ENCODE peak calls at places on chromosomes 3 and 15, in ten cellular contexts. G is foreskin keratinocyte; O is substantia nigra; P is cardiac muscle cell; F is A549; A is kidney tubule cell; R is lower lobe of right lung; C is effector memory CD8-positive, alpha-beta T cell; E is GM03348; M is cerebellar cortex. J is an unnamed sample.

GRCh38 chr3:195012100-195012499 is 258.9 kb downstream of the XXYLT1 start:
- DNase-seq in G (no peak), O (no peak), P (no peak), F (no peak), A (no peak), R (no peak), C (no peak), E (no peak), M (no peak), J (no peak)

GRCh38 chr15:94075349-94075748 is 156.0 kb upstream of the MCTP2 start:
- DNase-seq in G (no peak), O (no peak), P (no peak), F (no peak), A (no peak), R (no peak), C (no peak), E (no peak), M (no peak), J (peak; percentile 92)

GRCh38 chr3:58048301-58048700 is 40.1 kb downstream of the FLNB start:
- DNase-seq in G (no peak), O (no peak), P (no peak), F (no peak), A (peak; percentile 80), R (no peak), C (no peak), E (no peak), M (no peak), J (peak; percentile 62)

GRCh38 chr15:58530056-58530590 is 98.3 kb downstream of the LIPC start:
- DNase-seq in G (no peak), O (no peak), P (no peak), F (no peak), A (no peak), R (no peak), C (no peak), E (no peak), M (no peak), J (no peak)

GRCh38 chr3:149898771-149899170 is 71.9 kb downstream of the PFN2 start:
- DNase-seq in G (no peak), O (no peak), P (peak; percentile 24), F (no peak), A (peak; percentile 37), R (no peak), C (no peak), E (peak; percentile 13), M (no peak), J (no peak)

GRCh38 chr3:17865626-17866025 is 123.2 kb upstream of the TBC1D5 start:
- DNase-seq in G (no peak), O (no peak), P (no peak), F (no peak), A (peak; percentile 42), R (no peak), C (no peak), E (no peak), M (no peak), J (no peak)

GRCh38 chr3:161925749-161926360 is 429.2 kb downstream of the OTOL1 start:
- DNase-seq in G (no peak), O (no peak), P (no peak), F (no peak), A (no peak), R (no peak), C (no peak), E (no peak), M (no peak), J (no peak)

GRCh38 chr15:37837276-37837675 is 97.2 kb upstream of the TMCO5A start:
- DNase-seq in G (no peak), O (no peak), P (no peak), F (no peak), A (peak; percentile 13), R (no peak), C (no peak), E (peak; percentile 13), M (no peak), J (no peak)

GRCh38 chr15:71957026-71957425 is 146.7 kb downstream of the NR2E3 start:
- DNase-seq in G (no peak), O (no peak), P (no peak), F (no peak), A (no peak), R (no peak), C (no peak), E (no peak), M (no peak), J (no peak)

GRCh38 chr15:76467136-76467535 is 130.6 kb downstream of the ISL2 start:
- DNase-seq in G (no peak), O (no peak), P (no peak), F (no peak), A (no peak), R (no peak), C (no peak), E (no peak), M (no peak), J (no peak)

GRCh38 chr3:180548050-180548449 is 53.9 kb upstream of the TTC14 start:
- DNase-seq in G (no peak), O (no peak), P (no peak), F (no peak), A (no peak), R (no peak), C (no peak), E (peak; percentile 13), M (no peak), J (no peak)

GRCh38 chr15:98609144-98609852 is 39.0 kb upstream of the IGF1R start:
- DNase-seq in G (peak; percentile 73), O (no peak), P (peak; percentile 5), F (no peak), A (peak; percentile 78), R (no peak), C (no peak), E (peak; percentile 59), M (peak; percentile 68), J (no peak)

GRCh38 chr3:69204315-69204957 is 82.0 kb upstream of the LMOD3 start:
- DNase-seq in G (peak; percentile 89), O (no peak), P (no peak), F (peak; percentile 53), A (peak; percentile 91), R (no peak), C (no peak), E (no peak), M (no peak), J (no peak)

GRCh38 chr3:31116651-31117050 is 222.2 kb upstream of the GADL1 start:
- DNase-seq in G (no peak), O (no peak), P (no peak), F (no peak), A (peak; percentile 21), R (no peak), C (no peak), E (peak; percentile 12), M (no peak), J (no peak)

GRCh38 chr15:70507772-70508351 is 255.5 kb downstream of the UACA start:
- DNase-seq in G (no peak), O (no peak), P (no peak), F (peak; percentile 99), A (peak; percentile 90), R (peak; percentile 73), C (peak; percentile 22), E (no peak), M (no peak), J (no peak)

GRCh38 chr3:73622135-73622534 is 2.6 kb downstream of the PDZRN3 start:
- DNase-seq in G (no peak), O (no peak), P (peak; percentile 85), F (no peak), A (peak; percentile 12), R (no peak), C (no peak), E (peak; percentile 48), M (no peak), J (peak; percentile 78)

GRCh38 chr3:176202652-176203051 is 994.6 kb downstream of the TBL1XR1 start:
- DNase-seq in G (no peak), O (no peak), P (no peak), F (no peak), A (no peak), R (no peak), C (no peak), E (no peak), M (no peak), J (no peak)

J was measured in right cardiac atrium.